ENCODE peak calls at places on chromosomes 7 and 10, in five cellular contexts. O, S, G, L and P are unnamed samples.
A peak's percentile ranks its signal among the peaks of the same experiment; 100 is the strongest.

GRCh38 chr10:63697956-63698814 is 177.0 kb downstream of the REEP3 start:
- DNase-seq in L (no peak), G (no peak), S (no peak), O (no peak), P (no peak)

GRCh38 chr7:149295481-149295850 is 33.5 kb downstream of the ZNF783 start:
- DNase-seq in L (no peak), O (no peak), S (no peak), G (no peak), P (no peak)

GRCh38 chr10:126090911-126091728 is 194.8 kb downstream of the FANK1 start:
- DNase-seq in G (no peak), O (no peak), S (no peak), L (no peak), P (no peak)

GRCh38 chr7:65250697-65251395 is 122.8 kb upstream of the ZNF92 start:
- DNase-seq in O (no peak), L (no peak), G (no peak), S (no peak), P (no peak)

GRCh38 chr10:110646417-110647135 is 2.4 kb downstream of the RBM20 start:
- DNase-seq in O (no peak), L (no peak), G (no peak), S (no peak), P (no peak)

GRCh38 chr7:5606235-5606634 is 175.2 kb downstream of the RNF216 start:
- DNase-seq in L (no peak), O (no peak), G (no peak), S (no peak), P (no peak)

GRCh38 chr10:53463539-53463938 is 691.0 kb upstream of the MBL2 start:
- DNase-seq in L (no peak), O (no peak), G (no peak), S (peak; percentile 15), P (no peak)

GRCh38 chr7:27491534-27491933 is 171.1 kb downstream of the HIBADH start:
- DNase-seq in G (no peak), L (no peak), S (no peak), O (no peak), P (no peak)

GRCh38 chr10:29257106-29257783 is 31.6 kb upstream of the LYZL1 start:
- DNase-seq in L (no peak), O (peak; percentile 32), G (no peak), S (no peak), P (no peak)

GRCh38 chr10:18145652-18146051 is 5.4 kb downstream of the CACNB2 start:
- DNase-seq in O (no peak), G (no peak), S (no peak), L (no peak), P (no peak)

GRCh38 chr10:521844-522243 is 167.6 kb downstream of the DIP2C start:
- DNase-seq in O (peak; percentile 15), S (peak; percentile 54), G (no peak), L (no peak), P (no peak)

GRCh38 chr7:143295870-143296269 is 7.7 kb downstream of the CASP2 start:
- DNase-seq in L (no peak), S (no peak), O (no peak), G (no peak), P (no peak)

GRCh38 chr7:45596665-45597095 is 22.5 kb downstream of the ADCY1 start:
- DNase-seq in G (no peak), L (no peak), S (no peak), O (no peak), P (no peak)

GRCh38 chr7:130210181-130210935 is 2.7 kb downstream of the SSMEM1 start:
- DNase-seq in O (no peak), L (no peak), S (no peak), G (no peak), P (no peak)

GRCh38 chr10:89279449-89279869 is 22.4 kb upstream of the IFIT2 start:
- DNase-seq in O (no peak), L (no peak), G (no peak), S (no peak), P (no peak)

GRCh38 chr7:109282726-109283125 is 713.1 kb downstream of the DNAJB9 start:
- DNase-seq in S (no peak), L (no peak), G (no peak), O (no peak), P (no peak)

GRCh38 chr7:40622830-40623507 is 488.2 kb downstream of the SUGCT start:
- DNase-seq in O (no peak), L (no peak), G (no peak), S (no peak), P (no peak)

GRCh38 chr7:35702541-35702940 is 7.6 kb upstream of the HERPUD2 start:
- DNase-seq in S (no peak), G (no peak), O (no peak), L (no peak), P (no peak)

GRCh38 chr10:72248477-72249151 is 25.1 kb upstream of the DDIT4 start:
- DNase-seq in O (peak; percentile 94), S (no peak), G (peak; percentile 88), L (peak; percentile 87), P (no peak)

GRCh38 chr10:74991435-74991834 is 120.0 kb upstream of the SAMD8 start:
- DNase-seq in S (peak; percentile 50), O (no peak), L (no peak), G (peak; percentile 40), P (no peak)

GRCh38 chr7:46583606-46584005 is 662.5 kb upstream of the IGFBP3 start:
- DNase-seq in G (no peak), S (no peak), L (no peak), O (no peak), P (no peak)

GRCh38 chr7:98836811-98837631 is 32.8 kb downstream of the TMEM130 start:
- DNase-seq in O (no peak), L (no peak), G (no peak), S (peak; percentile 83), P (no peak)

GRCh38 chr10:105063796-105064195 is 422.7 kb downstream of the SORCS3 start:
- DNase-seq in O (no peak), G (no peak), L (no peak), S (peak; percentile 80), P (peak; percentile 40)

GRCh38 chr10:6912424-6912823 is 332.3 kb upstream of the PRKCQ start:
- DNase-seq in L (no peak), O (no peak), S (no peak), G (no peak), P (no peak)

GRCh38 chr7:26100940-26101339 is 51.1 kb upstream of the NFE2L3 start:
- DNase-seq in L (no peak), S (peak; percentile 42), O (peak; percentile 40), G (no peak), P (no peak)

GRCh38 chr7:139232893-139233292 is 1.9 kb downstream of the UBN2 start:
- DNase-seq in L (no peak), S (no peak), O (no peak), G (no peak), P (no peak)

GRCh38 chr7:26419198-26419597 is 127.5 kb downstream of the SNX10 start:
- DNase-seq in O (no peak), L (no peak), G (no peak), S (no peak), P (no peak)

GRCh38 chr10:131095109-131095580 is 216.4 kb downstream of the TCERG1L start:
- DNase-seq in O (no peak), G (no peak), S (no peak), L (peak; percentile 49), P (no peak)

GRCh38 chr10:25934673-25935139 is 677 bp downstream of the MYO3A start:
- DNase-seq in O (no peak), L (no peak), G (peak; percentile 2), S (peak; percentile 71), P (peak; percentile 16)

GRCh38 chr10:23891301-23891700 is 317.6 kb upstream of the KIAA1217 start:
- DNase-seq in G (no peak), O (no peak), S (no peak), L (no peak), P (no peak)

DNA sequence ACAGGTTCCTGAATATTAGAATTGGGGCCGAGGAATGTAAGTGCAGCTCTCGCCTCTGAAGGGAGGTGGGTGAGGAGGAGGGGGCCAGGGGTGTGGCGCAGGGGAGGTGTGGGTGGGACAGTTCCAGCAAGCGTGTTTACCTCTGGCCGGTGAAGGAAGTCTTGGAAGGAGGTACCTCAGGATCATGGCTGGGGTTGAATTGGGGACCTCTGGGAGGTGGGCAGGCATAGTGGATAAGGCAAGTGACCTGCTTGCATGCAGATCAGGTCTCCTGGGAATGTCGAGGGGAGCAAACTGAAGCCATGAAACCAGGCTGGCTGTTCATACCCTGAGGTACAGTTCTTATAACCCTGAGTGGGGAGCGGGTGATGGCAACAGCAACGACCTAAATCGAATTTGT is 2.0 kb downstream of the ZNF775 start:
- DNase-seq in L (no peak), O (no peak), S (peak; percentile 1), G (no peak), P (no peak)
- H3K4me1 ChIP-seq in L (peaks cover 24% of the 10 kb centered on the region), O (peaks cover 35% of the 10 kb centered on the region), S (peaks cover 62% of the 10 kb centered on the region), G (peaks cover 27% of the 10 kb centered on the region), P (peaks cover 26% of the 10 kb centered on the region)

DNA sequence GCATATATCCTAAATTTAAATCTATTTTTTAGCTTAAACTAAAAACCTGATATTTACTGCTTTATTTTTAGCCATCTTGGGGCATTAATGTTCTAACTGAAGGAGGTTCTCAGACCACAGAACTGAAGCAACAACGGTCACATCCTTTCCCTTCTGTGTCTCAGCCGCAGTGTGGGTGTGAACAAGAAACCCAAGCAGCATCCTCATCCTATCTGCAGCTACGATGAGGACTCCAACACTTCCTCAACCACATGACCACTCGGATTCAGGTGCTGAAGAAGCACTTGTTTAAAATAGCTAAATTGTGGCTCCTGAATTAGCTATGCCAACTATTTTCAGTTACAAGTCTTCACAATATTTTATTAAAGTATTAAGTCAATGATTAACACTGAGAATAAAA is 5.3 kb downstream of the ESYT2 start:
- DNase-seq in O (peak; percentile 47), S (no peak), G (peak; percentile 75), L (no peak), P (no peak)
- H3K4me1 ChIP-seq in O (peaks cover 65% of the 10 kb centered on the region), S (peaks cover 6% of the 10 kb centered on the region), G (peaks cover 50% of the 10 kb centered on the region), L (peaks cover 68% of the 10 kb centered on the region), P (peaks cover 2% of the 10 kb centered on the region)

GRCh38 chr10:102715880-102716279 is 1.4 kb downstream of the SFXN2 start:
- DNase-seq in G (no peak), L (no peak), S (no peak), O (no peak), P (no peak)

GRCh38 chr10:102713814-102714620 is at the start of gene ARL3:
- DNase-seq in S (peak; percentile 100), G (peak; percentile 86), L (peak; percentile 99), O (peak; percentile 99), P (peak; percentile 91)

GRCh38 chr10:102712843-102713242 is 1.4 kb downstream of the ARL3 start:
- DNase-seq in S (no peak), G (no peak), L (no peak), O (no peak), P (no peak)

GRCh38 chr10:102713483-102713813 is 749 bp downstream of the ARL3 start:
- DNase-seq in O (no peak), G (no peak), L (no peak), S (no peak), P (no peak)

GRCh38 chr10:102714621-102715455 is at the start of gene SFXN2:
- DNase-seq in G (peak; percentile 54), S (peak; percentile 76), L (peak; percentile 67), O (peak; percentile 45), P (peak; percentile 13)
- H3K4me1 ChIP-seq in G (peaks cover 18% of the 10 kb centered on the region), S (peaks cover 43% of the 10 kb centered on the region), L (peaks cover 19% of the 10 kb centered on the region), O (peaks cover 27% of the 10 kb centered on the region), P (peaks cover 9% of the 10 kb centered on the region)

GRCh38 chr10:120832106-120832505 is 19.1 kb upstream of the WDR11 start:
- DNase-seq in O (no peak), S (no peak), G (no peak), L (no peak), P (no peak)
- H3K4me1 ChIP-seq in O (no peaks in the 10 kb centered on the region), S (no peaks in the 10 kb centered on the region), G (no peaks in the 10 kb centered on the region), L (no peaks in the 10 kb centered on the region), P (no peaks in the 10 kb centered on the region)